ENCODE peak calls at places on chromosomes 11 and 22, in six cellular contexts. One of them, this sample, is unnamed.
A peak's percentile ranks its signal among the peaks of the same experiment; 100 is the strongest.

GRCh38 chr11:105132716-105133511 is 6.7 kb downstream of the CARD18 start:
- DNase-seq in fibroblast of the conjunctiva: peak; percentile 47
- DNase-seq in effector CD4-positive, alpha-beta T cell: no peak
- DNase-seq in NCI-H345: no peak
- DNase-seq in neural crest cell: no peak
- DNase-seq in T-helper 17 cell: no peak
- DNase-seq in this sample: no peak

GRCh38 chr11:1762537-1763302 is 1.0 kb downstream of the CTSD start:
- DNase-seq in neural crest cell: no peak
- DNase-seq in T-helper 17 cell: no peak
- DNase-seq in effector CD4-positive, alpha-beta T cell: no peak
- DNase-seq in NCI-H345: no peak
- DNase-seq in fibroblast of the conjunctiva: peak; percentile 12
- DNase-seq in this sample: no peak

GRCh38 chr22:25051073-25051472 is 98.6 kb downstream of the KIAA1671 start:
- DNase-seq in effector CD4-positive, alpha-beta T cell: no peak
- DNase-seq in neural crest cell: no peak
- DNase-seq in fibroblast of the conjunctiva: no peak
- DNase-seq in T-helper 17 cell: no peak
- DNase-seq in NCI-H345: no peak
- DNase-seq in this sample: no peak

GRCh38 chr22:31160328-31160978 is 471 bp downstream of the RNF185 start:
- DNase-seq in effector CD4-positive, alpha-beta T cell: no peak
- DNase-seq in neural crest cell: no peak
- DNase-seq in fibroblast of the conjunctiva: no peak
- DNase-seq in NCI-H345: no peak
- DNase-seq in T-helper 17 cell: no peak
- DNase-seq in this sample: no peak

GRCh38 chr11:131278472-131278871 is 91.9 kb upstream of the NTM start:
- DNase-seq in fibroblast of the conjunctiva: no peak
- DNase-seq in effector CD4-positive, alpha-beta T cell: no peak
- DNase-seq in T-helper 17 cell: no peak
- DNase-seq in neural crest cell: no peak
- DNase-seq in NCI-H345: no peak
- DNase-seq in this sample: no peak

GRCh38 chr11:61732705-61733104 is 19.7 kb upstream of the MYRF start:
- DNase-seq in neural crest cell: no peak
- DNase-seq in fibroblast of the conjunctiva: no peak
- DNase-seq in effector CD4-positive, alpha-beta T cell: no peak
- DNase-seq in T-helper 17 cell: no peak
- DNase-seq in NCI-H345: no peak
- DNase-seq in this sample: no peak

GRCh38 chr22:22111267-22111751 is 128.7 kb upstream of the TOP3B start:
- DNase-seq in neural crest cell: no peak
- DNase-seq in NCI-H345: no peak
- DNase-seq in fibroblast of the conjunctiva: no peak
- DNase-seq in effector CD4-positive, alpha-beta T cell: no peak
- DNase-seq in T-helper 17 cell: no peak
- DNase-seq in this sample: peak; percentile 9

GRCh38 chr11:131423715-131424114 is 53.3 kb downstream of the NTM start:
- DNase-seq in NCI-H345: no peak
- DNase-seq in neural crest cell: no peak
- DNase-seq in T-helper 17 cell: no peak
- DNase-seq in fibroblast of the conjunctiva: no peak
- DNase-seq in effector CD4-positive, alpha-beta T cell: no peak
- DNase-seq in this sample: no peak

GRCh38 chr11:20443596-20443995 is 56.1 kb downstream of the PRMT3 start:
- DNase-seq in effector CD4-positive, alpha-beta T cell: no peak
- DNase-seq in T-helper 17 cell: no peak
- DNase-seq in NCI-H345: no peak
- DNase-seq in fibroblast of the conjunctiva: peak; percentile 12
- DNase-seq in neural crest cell: no peak
- DNase-seq in this sample: no peak

GRCh38 chr11:8387693-8388092 is 124.0 kb upstream of the LMO1 start:
- DNase-seq in NCI-H345: no peak
- DNase-seq in fibroblast of the conjunctiva: no peak
- DNase-seq in T-helper 17 cell: no peak
- DNase-seq in effector CD4-positive, alpha-beta T cell: no peak
- DNase-seq in neural crest cell: no peak
- DNase-seq in this sample: no peak

GRCh38 chr11:20497124-20497792 is 102.2 kb upstream of the SLC6A5 start:
- DNase-seq in fibroblast of the conjunctiva: no peak
- DNase-seq in NCI-H345: no peak
- DNase-seq in effector CD4-positive, alpha-beta T cell: no peak
- DNase-seq in neural crest cell: no peak
- DNase-seq in T-helper 17 cell: no peak
- DNase-seq in this sample: no peak

GRCh38 chr11:94873910-94874575 is 99.3 kb downstream of the CWC15 start:
- DNase-seq in NCI-H345: no peak
- DNase-seq in neural crest cell: no peak
- DNase-seq in fibroblast of the conjunctiva: peak; percentile 30
- DNase-seq in T-helper 17 cell: no peak
- DNase-seq in effector CD4-positive, alpha-beta T cell: no peak
- DNase-seq in this sample: no peak

GRCh38 chr11:121235057-121235456 is 57.5 kb upstream of the SC5D start:
- DNase-seq in NCI-H345: no peak
- DNase-seq in fibroblast of the conjunctiva: no peak
- DNase-seq in T-helper 17 cell: no peak
- DNase-seq in effector CD4-positive, alpha-beta T cell: no peak
- DNase-seq in neural crest cell: no peak
- DNase-seq in this sample: no peak

GRCh38 chr11:70314730-70315129 is 44.2 kb downstream of the PPFIA1 start:
- DNase-seq in neural crest cell: no peak
- DNase-seq in fibroblast of the conjunctiva: no peak
- DNase-seq in NCI-H345: no peak
- DNase-seq in effector CD4-positive, alpha-beta T cell: no peak
- DNase-seq in T-helper 17 cell: no peak
- DNase-seq in this sample: no peak

GRCh38 chr11:81644239-81644840 is 1089.3 kb downstream of the FAM181B start:
- DNase-seq in neural crest cell: peak; percentile 6
- DNase-seq in fibroblast of the conjunctiva: peak; percentile 20
- DNase-seq in T-helper 17 cell: no peak
- DNase-seq in effector CD4-positive, alpha-beta T cell: no peak
- DNase-seq in NCI-H345: peak; percentile 46
- DNase-seq in this sample: no peak

GRCh38 chr11:47184711-47185304 is 1.4 kb downstream of the PACSIN3 start:
- DNase-seq in effector CD4-positive, alpha-beta T cell: no peak
- DNase-seq in T-helper 17 cell: no peak
- DNase-seq in fibroblast of the conjunctiva: no peak
- DNase-seq in neural crest cell: no peak
- DNase-seq in NCI-H345: no peak
- DNase-seq in this sample: no peak